ENCODE peak calls at places on chromosomes 1 and 21, in four cellular contexts. O is WERI-Rb-1, N is lower lobe of right lung, Y is kidney. M is an unnamed sample.

GRCh38 chr1:40630488-40631223 is 34.8 kb downstream of the RIMS3 start:
- DNase-seq in O (peak), Y (no peak), N (no peak), M (no peak)

GRCh38 chr21:26469789-26470188 is 103.3 kb downstream of the CYYR1 start:
- DNase-seq in Y (no peak), O (no peak), N (no peak), M (peak)

GRCh38 chr1:108570998-108571401 is 11.1 kb downstream of the EEIG2 start:
- DNase-seq in N (no peak), Y (no peak), O (no peak), M (no peak)

GRCh38 chr1:29320541-29320940 is 84.2 kb downstream of the PTPRU start:
- DNase-seq in Y (no peak), N (no peak), O (no peak), M (peak)

GRCh38 chr1:59379028-59379728 is 82.3 kb downstream of the FGGY start:
- DNase-seq in O (no peak), Y (no peak), N (no peak), M (no peak)

GRCh38 chr1:110283677-110284076 is 55.5 kb upstream of the RBM15 start:
- DNase-seq in N (no peak), Y (no peak), O (no peak), M (no peak)

GRCh38 chr1:48206371-48206770 is 16.1 kb upstream of the SLC5A9 start:
- DNase-seq in N (no peak), O (no peak), Y (no peak), M (no peak)

GRCh38 chr1:203480084-203480483 is 4.5 kb downstream of the PRELP start:
- DNase-seq in N (no peak), O (no peak), Y (no peak), M (no peak)

GRCh38 chr1:210707300-210707699 is 378.6 kb downstream of the HHAT start:
- DNase-seq in N (no peak), O (no peak), Y (no peak), M (no peak)

GRCh38 chr1:236534164-236534651 is 10.4 kb downstream of the LGALS8 start:
- DNase-seq in O (no peak), N (no peak), Y (no peak), M (no peak)

GRCh38 chr1:108109295-108109973 is 90.7 kb downstream of the SLC25A24 start:
- DNase-seq in N (no peak), Y (no peak), O (no peak), M (no peak)

GRCh38 chr1:66676616-66677298 is 75.5 kb upstream of the DYNLT5 start:
- DNase-seq in N (no peak), O (no peak), Y (no peak), M (no peak)

GRCh38 chr21:29091032-29091431 is 17.6 kb upstream of the CCT8 start:
- DNase-seq in O (no peak), Y (no peak), N (no peak), M (no peak)

GRCh38 chr1:223504741-223505140 is 111.5 kb downstream of the CCDC185 start:
- DNase-seq in N (peak), O (no peak), Y (peak), M (peak)

GRCh38 chr1:215082532-215083407 is at the start of gene KCNK2:
- DNase-seq in O (peak), N (no peak), Y (peak), M (no peak)

GRCh38 chr1:110035236-110035752 is 870 bp downstream of the STRIP1 start:
- DNase-seq in N (no peak), O (no peak), Y (no peak), M (no peak)

DNA sequence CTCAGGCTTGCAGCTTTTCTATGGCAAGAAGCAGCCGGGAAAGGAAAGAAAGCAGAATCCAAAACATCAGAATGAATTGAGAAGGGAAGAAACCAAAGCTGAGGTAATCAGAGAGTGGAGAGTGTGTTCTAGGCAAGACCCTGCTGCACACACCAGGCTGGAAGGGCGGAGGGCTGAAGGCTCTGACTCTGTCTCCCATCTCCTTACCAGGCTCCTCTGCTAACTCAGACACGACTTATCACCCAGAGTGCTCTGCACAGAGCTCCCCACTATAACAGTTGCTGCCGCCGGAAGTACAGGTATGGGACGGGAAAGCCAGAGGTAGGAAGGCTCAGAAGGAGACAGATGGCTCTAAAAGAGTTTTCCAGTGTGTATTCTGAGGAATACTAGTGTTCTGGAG is 1.2 kb downstream of the SCNM1 start:
- DNase-seq in Y (no peak), N (no peak), O (no peak), M (no peak)
- H3K4me3 ChIP-seq in Y (peak), N (peak), O (peak), M (peak)

GRCh38 chr1:32303358-32303757 is 11.5 kb downstream of the HDAC1 start:
- DNase-seq in N (no peak), O (no peak), Y (no peak), M (no peak)

GRCh38 chr1:32305310-32305709 is 13.4 kb downstream of the HDAC1 start:
- DNase-seq in Y (no peak), O (no peak), N (no peak), M (no peak)

GRCh38 chr1:32303997-32304622 is 12.2 kb downstream of the HDAC1 start:
- DNase-seq in O (no peak), N (no peak), Y (no peak), M (no peak)

GRCh38 chr1:32299327-32299726 is 7.4 kb downstream of the HDAC1 start:
- DNase-seq in Y (no peak), N (no peak), O (no peak), M (no peak)
- H3K27ac ChIP-seq in Y (no peak), N (no peak), O (no peak), M (no peak)

DNA sequence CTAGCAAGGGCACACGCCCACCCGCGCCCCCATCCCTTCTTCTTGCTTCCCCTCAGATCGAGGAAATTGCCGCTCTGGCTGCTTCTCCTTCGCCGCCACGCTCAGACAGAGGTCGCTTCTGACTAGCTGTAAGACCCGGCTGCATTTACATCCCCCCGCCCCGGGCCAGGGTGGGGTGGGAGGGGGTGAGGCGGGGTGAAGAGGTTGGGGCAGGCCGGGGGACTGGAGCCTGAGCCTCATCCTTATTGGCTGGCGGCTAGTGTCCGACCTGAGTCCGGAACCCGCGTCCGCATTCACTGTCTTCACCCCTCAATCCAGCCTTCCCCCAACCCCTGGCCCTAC is 11.1 kb downstream of the NR5A2 start:
- DNase-seq in Y (no peak), O (no peak), N (no peak), M (no peak)
- H3K4me3 ChIP-seq in Y (peak), O (no peak), N (peak), M (peak)

DNA sequence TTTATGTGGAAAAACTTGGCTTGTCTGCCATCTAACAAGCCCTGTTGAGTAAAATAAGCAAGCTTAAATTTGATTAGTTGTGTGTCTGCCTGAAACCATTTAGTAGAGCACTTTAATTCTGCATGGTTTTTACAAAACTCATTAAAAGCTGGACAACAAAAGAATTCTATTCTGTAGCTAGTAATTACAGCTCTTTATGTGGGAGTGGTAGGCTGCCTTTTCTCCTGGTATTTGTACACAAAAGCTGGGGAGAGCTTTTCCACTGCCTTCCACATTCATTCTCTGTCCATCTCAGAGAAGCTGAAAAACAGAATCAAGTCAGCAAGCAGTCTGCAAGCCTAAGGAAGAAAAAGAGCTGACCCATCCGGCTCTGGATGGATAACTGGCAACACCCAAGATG is 1.8 kb downstream of the ETS2 start:
- DNase-seq in N (no peak), Y (no peak), O (no peak), M (no peak)
- H3K27ac ChIP-seq in N (peak), Y (peak), O (no peak), M (peak)

GRCh38 chr1:179816196-179816960 is 61.2 kb downstream of the TOR1AIP2 start:
- DNase-seq in O (no peak), N (no peak), Y (peak), M (no peak)

GRCh38 chr1:179814513-179814838 is 63.1 kb downstream of the TOR1AIP2 start:
- DNase-seq in Y (peak), O (no peak), N (peak), M (no peak)

GRCh38 chr1:179815642-179816041 is 62.0 kb downstream of the TOR1AIP2 start:
- DNase-seq in O (no peak), Y (peak), N (no peak), M (no peak)

GRCh38 chr1:179812501-179813292 is 64.9 kb downstream of the TOR1AIP2 start:
- DNase-seq in Y (peak), N (no peak), O (no peak), M (no peak)

DNA sequence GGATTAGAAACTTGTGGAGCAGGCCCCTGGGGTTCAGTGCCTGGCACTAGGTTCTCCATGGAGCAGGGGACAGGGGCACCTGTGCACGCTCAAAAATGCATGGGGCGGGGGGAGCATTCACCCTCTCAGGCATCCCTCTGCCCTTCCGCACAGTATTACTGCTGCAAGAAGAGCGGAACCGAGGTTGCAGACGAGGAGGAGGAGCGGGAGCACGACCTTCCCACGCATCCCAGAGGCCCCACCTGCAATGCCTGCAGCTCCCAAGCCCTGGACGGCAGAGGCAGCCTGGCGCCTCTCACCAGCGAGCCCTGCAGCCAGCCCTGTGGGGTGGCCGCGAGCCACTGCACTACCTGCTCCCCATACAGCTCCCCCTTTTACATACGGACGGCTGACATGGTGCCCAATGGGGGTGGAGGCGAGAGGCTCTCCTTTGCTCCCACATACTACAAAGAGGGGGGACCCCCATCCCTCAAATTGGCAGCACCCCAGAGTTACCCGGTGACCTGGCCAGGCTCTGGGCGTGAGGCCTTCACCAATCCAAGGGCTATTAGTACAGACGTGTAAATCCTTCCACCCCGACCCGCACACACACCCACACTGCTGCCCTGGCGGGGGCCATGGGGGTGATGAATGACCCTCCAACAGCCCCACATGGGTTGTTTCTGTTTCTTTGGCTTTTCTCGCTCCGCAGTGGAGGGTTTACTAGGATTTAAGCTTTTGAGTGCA is 63.8 kb downstream of the TOR1AIP2 start:
- DNase-seq in O (no peak), Y (peak), N (no peak), M (no peak)
- H3K4me3 ChIP-seq in O (no peak), Y (no peak), N (no peak), M (no peak)

GRCh38 chr1:173424137-173424536 is 53.0 kb upstream of the PRDX6 start:
- DNase-seq in N (no peak), O (no peak), Y (no peak), M (no peak)
- H3K27ac ChIP-seq in N (no peak), O (no peak), Y (no peak), M (no peak)

DNA sequence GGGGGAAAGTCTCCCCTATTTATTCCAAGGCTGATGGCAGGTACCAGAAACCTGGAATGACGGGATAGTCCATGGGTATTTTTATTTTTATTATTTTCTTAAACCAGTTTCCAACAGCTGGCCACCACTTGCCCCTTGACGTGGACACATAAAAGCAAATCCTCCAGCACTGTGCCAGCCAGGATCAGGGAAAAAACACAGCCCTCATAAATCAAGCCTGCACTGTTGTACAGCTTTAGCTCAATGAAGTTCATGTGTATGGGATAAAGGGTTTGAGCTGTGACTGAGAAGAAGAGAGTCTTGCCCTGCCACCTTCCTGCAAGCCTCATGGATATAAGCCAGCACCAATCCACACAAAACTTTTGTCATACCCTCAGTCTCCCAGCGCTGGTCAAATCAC is 303.7 kb upstream of the SPAG17 start:
- DNase-seq in N (no peak), Y (no peak), O (no peak), M (no peak)
- H3K4me3 ChIP-seq in N (no peak), Y (no peak), O (no peak), M (no peak)

GRCh38 chr1:6783221-6783620 is 2.0 kb upstream of the CAMTA1 start:
- DNase-seq in N (no peak), Y (no peak), O (no peak), M (no peak)
- H3K27ac ChIP-seq in N (peak), Y (no peak), O (no peak), M (no peak)

GRCh38 chr1:27935721-27936120 is 921 bp downstream of the SMPDL3B start:
- DNase-seq in Y (peak), O (no peak), N (no peak), M (no peak)

GRCh38 chr1:27938488-27938887 is 3.7 kb downstream of the SMPDL3B start:
- DNase-seq in O (no peak), N (no peak), Y (no peak), M (no peak)

GRCh38 chr1:27937524-27937836 is 2.7 kb downstream of the SMPDL3B start:
- DNase-seq in O (no peak), Y (peak), N (no peak), M (no peak)

GRCh38 chr1:27934818-27935549 is at the start of gene SMPDL3B:
- DNase-seq in Y (peak), O (peak), N (peak), M (peak)

GRCh38 chr1:27936370-27936769 is 1.6 kb downstream of the SMPDL3B start:
- DNase-seq in O (no peak), Y (peak), N (no peak), M (no peak)
- H3K4me3 ChIP-seq in O (no peak), Y (no peak), N (no peak), M (no peak)